ENCODE peak calls at places on chromosomes 12 and 14, in six cellular contexts. One of them, this sample, is unnamed.

GRCh38 chr12:89760783-89761182 is 52.1 kb upstream of the ATP2B1 start:
- DNase-seq in dorsolateral prefrontal cortex: no peak
- DNase-seq in amniotic stem cell: no peak
- DNase-seq in AG08395: no peak
- DNase-seq in T-helper 17 cell: no peak
- DNase-seq in endodermal cell: no peak
- DNase-seq in this sample: no peak

GRCh38 chr14:70239802-70240201 is 51.1 kb upstream of the SLC8A3 start:
- DNase-seq in AG08395: no peak
- DNase-seq in T-helper 17 cell: no peak
- DNase-seq in dorsolateral prefrontal cortex: no peak
- DNase-seq in amniotic stem cell: no peak
- DNase-seq in endodermal cell: no peak
- DNase-seq in this sample: no peak

GRCh38 chr14:61033024-61033423 is 52.0 kb downstream of the SLC38A6 start:
- DNase-seq in AG08395: no peak
- DNase-seq in endodermal cell: no peak
- DNase-seq in amniotic stem cell: no peak
- DNase-seq in dorsolateral prefrontal cortex: no peak
- DNase-seq in T-helper 17 cell: no peak
- DNase-seq in this sample: no peak

GRCh38 chr14:50039734-50040400 is 76.5 kb downstream of the VCPKMT start:
- DNase-seq in endodermal cell: no peak
- DNase-seq in dorsolateral prefrontal cortex: no peak
- DNase-seq in T-helper 17 cell: no peak
- DNase-seq in amniotic stem cell: no peak
- DNase-seq in AG08395: no peak
- DNase-seq in this sample: no peak

GRCh38 chr12:12428961-12429657 is 72.2 kb downstream of the BORCS5 start:
- DNase-seq in AG08395: no peak
- DNase-seq in amniotic stem cell: no peak
- DNase-seq in endodermal cell: no peak
- DNase-seq in dorsolateral prefrontal cortex: no peak
- DNase-seq in T-helper 17 cell: no peak
- DNase-seq in this sample: no peak

GRCh38 chr14:103613517-103613916 is 15.5 kb upstream of the KLC1 start:
- DNase-seq in T-helper 17 cell: no peak
- DNase-seq in amniotic stem cell: no peak
- DNase-seq in dorsolateral prefrontal cortex: no peak
- DNase-seq in endodermal cell: no peak
- DNase-seq in AG08395: no peak
- DNase-seq in this sample: no peak

GRCh38 chr12:102955926-102956737 is 1.3 kb upstream of the ASCL1 start:
- DNase-seq in endodermal cell: peak
- DNase-seq in amniotic stem cell: no peak
- DNase-seq in dorsolateral prefrontal cortex: no peak
- DNase-seq in AG08395: no peak
- DNase-seq in T-helper 17 cell: no peak
- DNase-seq in this sample: peak

GRCh38 chr12:15931590-15932053 is 20.5 kb downstream of the DERA start:
- DNase-seq in AG08395: no peak
- DNase-seq in amniotic stem cell: no peak
- DNase-seq in dorsolateral prefrontal cortex: no peak
- DNase-seq in endodermal cell: peak
- DNase-seq in T-helper 17 cell: no peak
- DNase-seq in this sample: no peak

GRCh38 chr14:79552778-79553177 is 658.5 kb downstream of the DIO2 start:
- DNase-seq in amniotic stem cell: no peak
- DNase-seq in endodermal cell: peak
- DNase-seq in T-helper 17 cell: no peak
- DNase-seq in AG08395: no peak
- DNase-seq in dorsolateral prefrontal cortex: no peak
- DNase-seq in this sample: no peak

GRCh38 chr14:63435838-63436237 is 107.3 kb downstream of the PPP2R5E start:
- DNase-seq in endodermal cell: no peak
- DNase-seq in AG08395: peak
- DNase-seq in amniotic stem cell: no peak
- DNase-seq in T-helper 17 cell: no peak
- DNase-seq in dorsolateral prefrontal cortex: peak
- DNase-seq in this sample: no peak

GRCh38 chr12:121333747-121334146 is 18.5 kb downstream of the ANAPC5 start:
- DNase-seq in dorsolateral prefrontal cortex: no peak
- DNase-seq in endodermal cell: no peak
- DNase-seq in amniotic stem cell: no peak
- DNase-seq in T-helper 17 cell: no peak
- DNase-seq in AG08395: no peak
- DNase-seq in this sample: no peak

GRCh38 chr14:68663385-68664076 is 129.3 kb downstream of the ZFP36L1 start:
- DNase-seq in T-helper 17 cell: no peak
- DNase-seq in amniotic stem cell: peak
- DNase-seq in dorsolateral prefrontal cortex: no peak
- DNase-seq in AG08395: no peak
- DNase-seq in endodermal cell: no peak
- DNase-seq in this sample: no peak

GRCh38 chr12:7877421-7877820 is 4.7 kb upstream of the SLC2A14 start:
- DNase-seq in T-helper 17 cell: no peak
- DNase-seq in AG08395: no peak
- DNase-seq in amniotic stem cell: no peak
- DNase-seq in endodermal cell: no peak
- DNase-seq in dorsolateral prefrontal cortex: no peak
- DNase-seq in this sample: no peak

GRCh38 chr14:69632154-69632553 is 20.8 kb downstream of the SUSD6 start:
- DNase-seq in endodermal cell: peak
- DNase-seq in dorsolateral prefrontal cortex: no peak
- DNase-seq in amniotic stem cell: no peak
- DNase-seq in AG08395: no peak
- DNase-seq in T-helper 17 cell: no peak
- DNase-seq in this sample: no peak

GRCh38 chr14:36971263-36971855 is 201.0 kb downstream of the SLC25A21 start:
- DNase-seq in dorsolateral prefrontal cortex: no peak
- DNase-seq in amniotic stem cell: no peak
- DNase-seq in T-helper 17 cell: no peak
- DNase-seq in AG08395: no peak
- DNase-seq in endodermal cell: no peak
- DNase-seq in this sample: no peak

GRCh38 chr14:73723411-73723798 is 9.2 kb upstream of the PNMA1 start:
- DNase-seq in amniotic stem cell: no peak
- DNase-seq in endodermal cell: no peak
- DNase-seq in T-helper 17 cell: no peak
- DNase-seq in AG08395: no peak
- DNase-seq in dorsolateral prefrontal cortex: no peak
- DNase-seq in this sample: no peak

GRCh38 chr12:121189061-121189886 is 20.7 kb upstream of the P2RX4 start:
- DNase-seq in T-helper 17 cell: no peak
- DNase-seq in dorsolateral prefrontal cortex: no peak
- DNase-seq in endodermal cell: peak
- DNase-seq in AG08395: no peak
- DNase-seq in amniotic stem cell: no peak
- DNase-seq in this sample: no peak

GRCh38 chr12:6750506-6750905 is 2.4 kb downstream of the MLF2 start:
- DNase-seq in AG08395: no peak
- DNase-seq in T-helper 17 cell: no peak
- DNase-seq in dorsolateral prefrontal cortex: no peak
- DNase-seq in endodermal cell: no peak
- DNase-seq in amniotic stem cell: no peak
- DNase-seq in this sample: no peak

GRCh38 chr14:96081224-96081623 is 42.1 kb downstream of the C14orf132 start:
- DNase-seq in amniotic stem cell: no peak
- DNase-seq in AG08395: no peak
- DNase-seq in T-helper 17 cell: no peak
- DNase-seq in endodermal cell: no peak
- DNase-seq in dorsolateral prefrontal cortex: no peak
- DNase-seq in this sample: no peak